ENCODE peak calls at places on chromosomes 4 and X, in seven cellular contexts. One of them, this sample, is unnamed.

GRCh38 chrX:18542131-18542530 is 116.7 kb downstream of the CDKL5 start:
- DNase-seq in sigmoid colon: no peak
- DNase-seq in tibial nerve: no peak
- DNase-seq in suprapubic skin: no peak
- DNase-seq in body of pancreas: no peak
- DNase-seq in K562: no peak
- DNase-seq in stomach: no peak
- DNase-seq in this sample: no peak

GRCh38 chrX:50635811-50636365 is 165.3 kb upstream of the DGKK start:
- DNase-seq in K562: no peak
- DNase-seq in suprapubic skin: no peak
- DNase-seq in sigmoid colon: no peak
- DNase-seq in tibial nerve: no peak
- DNase-seq in body of pancreas: no peak
- DNase-seq in stomach: no peak
- DNase-seq in this sample: peak; percentile 47

GRCh38 chrX:16462912-16463311 is 187.0 kb upstream of the S100G start:
- DNase-seq in body of pancreas: no peak
- DNase-seq in suprapubic skin: no peak
- DNase-seq in K562: no peak
- DNase-seq in sigmoid colon: no peak
- DNase-seq in stomach: no peak
- DNase-seq in tibial nerve: no peak
- DNase-seq in this sample: no peak

GRCh38 chrX:38006283-38006682 is at the start of gene SYTL5:
- DNase-seq in sigmoid colon: no peak
- DNase-seq in tibial nerve: no peak
- DNase-seq in K562: peak; percentile 4
- DNase-seq in suprapubic skin: no peak
- DNase-seq in stomach: no peak
- DNase-seq in body of pancreas: no peak
- DNase-seq in this sample: no peak

GRCh38 chr4:5051692-5052423 is 578 bp downstream of the STK32B start:
- DNase-seq in K562: no peak
- DNase-seq in stomach: peak; percentile 38
- DNase-seq in body of pancreas: peak; percentile 24
- DNase-seq in sigmoid colon: no peak
- DNase-seq in tibial nerve: no peak
- DNase-seq in suprapubic skin: no peak
- DNase-seq in this sample: peak; percentile 69

GRCh38 chr4:118158946-118159345 is 124.7 kb downstream of the NDST3 start:
- DNase-seq in tibial nerve: no peak
- DNase-seq in K562: no peak
- DNase-seq in stomach: no peak
- DNase-seq in sigmoid colon: no peak
- DNase-seq in suprapubic skin: no peak
- DNase-seq in body of pancreas: no peak
- DNase-seq in this sample: no peak

GRCh38 chrX:135421932-135422809 is at the start of gene SMIM10L2A:
- DNase-seq in body of pancreas: peak; percentile 17
- DNase-seq in sigmoid colon: no peak
- DNase-seq in K562: no peak
- DNase-seq in suprapubic skin: no peak
- DNase-seq in stomach: no peak
- DNase-seq in tibial nerve: no peak
- DNase-seq in this sample: no peak

GRCh38 chrX:69065451-69065850 is 99.8 kb downstream of the PJA1 start:
- DNase-seq in tibial nerve: no peak
- DNase-seq in body of pancreas: no peak
- DNase-seq in K562: no peak
- DNase-seq in stomach: peak; percentile 7
- DNase-seq in sigmoid colon: no peak
- DNase-seq in suprapubic skin: peak; percentile 34
- DNase-seq in this sample: no peak

GRCh38 chr4:105989411-105990242 is 94.4 kb downstream of the NPNT start:
- DNase-seq in body of pancreas: no peak
- DNase-seq in tibial nerve: no peak
- DNase-seq in K562: no peak
- DNase-seq in suprapubic skin: no peak
- DNase-seq in stomach: no peak
- DNase-seq in sigmoid colon: no peak
- DNase-seq in this sample: no peak

GRCh38 chr4:845836-846251 is 19.9 kb upstream of the CPLX1 start:
- DNase-seq in sigmoid colon: no peak
- DNase-seq in suprapubic skin: no peak
- DNase-seq in tibial nerve: no peak
- DNase-seq in body of pancreas: no peak
- DNase-seq in K562: no peak
- DNase-seq in stomach: no peak
- DNase-seq in this sample: no peak

GRCh38 chrX:63275127-63275526 is 76.0 kb downstream of the SPIN4 start:
- DNase-seq in sigmoid colon: no peak
- DNase-seq in suprapubic skin: no peak
- DNase-seq in body of pancreas: peak; percentile 32
- DNase-seq in K562: peak; percentile 18
- DNase-seq in stomach: no peak
- DNase-seq in tibial nerve: no peak
- DNase-seq in this sample: no peak

GRCh38 chr4:83964996-83965541 is 429.2 kb downstream of the GPAT3 start:
- DNase-seq in tibial nerve: no peak
- DNase-seq in sigmoid colon: no peak
- DNase-seq in body of pancreas: no peak
- DNase-seq in K562: no peak
- DNase-seq in stomach: no peak
- DNase-seq in suprapubic skin: no peak
- DNase-seq in this sample: no peak

DNA sequence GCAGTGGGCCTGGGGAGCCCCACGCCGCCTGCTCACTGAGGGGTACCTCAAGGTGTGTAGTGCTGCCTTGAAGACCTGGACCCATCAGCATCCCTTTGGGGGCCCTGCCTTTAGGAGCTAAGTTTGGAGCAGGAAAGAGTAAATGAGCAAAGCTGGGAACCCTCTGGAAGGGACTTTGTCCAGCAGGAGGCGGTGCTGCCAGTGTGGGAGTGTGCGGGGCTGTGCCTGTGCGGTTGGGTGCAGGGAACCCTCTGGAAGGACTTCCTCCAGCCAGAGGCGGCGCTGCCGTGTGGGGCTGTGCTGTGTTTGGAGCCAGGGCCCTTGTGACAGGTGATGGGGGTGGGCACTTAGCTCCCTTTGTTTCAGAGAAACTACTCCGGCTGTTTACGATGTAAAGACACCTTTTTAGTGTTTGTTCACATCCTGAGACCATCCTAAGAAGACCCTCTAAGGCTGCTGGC is 25.8 kb downstream of the RGS12 start:
- DNase-seq in tibial nerve: no peak
- DNase-seq in body of pancreas: peak; percentile 13
- DNase-seq in sigmoid colon: peak; percentile 46
- DNase-seq in suprapubic skin: peak; percentile 56
- DNase-seq in K562: peak; percentile 49
- DNase-seq in stomach: peak; percentile 16
- DNase-seq in this sample: no peak
- TF ChIP-seq CTCF in tibial nerve: no peak
- TF ChIP-seq CTCF in body of pancreas: no peak
- TF ChIP-seq CTCF in sigmoid colon: no peak
- TF ChIP-seq CTCF in suprapubic skin: no peak
- TF ChIP-seq CTCF in K562: peak; percentile 67
- TF ChIP-seq CTCF in stomach: no peak
- TF ChIP-seq CTCF in this sample: no peak

GRCh38 chr4:57124145-57124544 is 14.0 kb upstream of the IGFBP7 start:
- DNase-seq in sigmoid colon: no peak
- DNase-seq in tibial nerve: no peak
- DNase-seq in stomach: no peak
- DNase-seq in body of pancreas: no peak
- DNase-seq in K562: no peak
- DNase-seq in suprapubic skin: no peak
- DNase-seq in this sample: no peak

GRCh38 chr4:57114973-57115372 is 4.8 kb upstream of the IGFBP7 start:
- DNase-seq in suprapubic skin: no peak
- DNase-seq in K562: no peak
- DNase-seq in body of pancreas: no peak
- DNase-seq in sigmoid colon: no peak
- DNase-seq in stomach: no peak
- DNase-seq in tibial nerve: no peak
- DNase-seq in this sample: no peak

GRCh38 chr4:57122959-57123358 is 12.8 kb upstream of the IGFBP7 start:
- DNase-seq in suprapubic skin: no peak
- DNase-seq in sigmoid colon: no peak
- DNase-seq in stomach: no peak
- DNase-seq in K562: no peak
- DNase-seq in tibial nerve: no peak
- DNase-seq in body of pancreas: no peak
- DNase-seq in this sample: no peak

GRCh38 chr4:57116245-57116644 is 6.1 kb upstream of the IGFBP7 start:
- DNase-seq in body of pancreas: no peak
- DNase-seq in K562: no peak
- DNase-seq in stomach: no peak
- DNase-seq in sigmoid colon: no peak
- DNase-seq in tibial nerve: no peak
- DNase-seq in suprapubic skin: no peak
- DNase-seq in this sample: no peak

DNA sequence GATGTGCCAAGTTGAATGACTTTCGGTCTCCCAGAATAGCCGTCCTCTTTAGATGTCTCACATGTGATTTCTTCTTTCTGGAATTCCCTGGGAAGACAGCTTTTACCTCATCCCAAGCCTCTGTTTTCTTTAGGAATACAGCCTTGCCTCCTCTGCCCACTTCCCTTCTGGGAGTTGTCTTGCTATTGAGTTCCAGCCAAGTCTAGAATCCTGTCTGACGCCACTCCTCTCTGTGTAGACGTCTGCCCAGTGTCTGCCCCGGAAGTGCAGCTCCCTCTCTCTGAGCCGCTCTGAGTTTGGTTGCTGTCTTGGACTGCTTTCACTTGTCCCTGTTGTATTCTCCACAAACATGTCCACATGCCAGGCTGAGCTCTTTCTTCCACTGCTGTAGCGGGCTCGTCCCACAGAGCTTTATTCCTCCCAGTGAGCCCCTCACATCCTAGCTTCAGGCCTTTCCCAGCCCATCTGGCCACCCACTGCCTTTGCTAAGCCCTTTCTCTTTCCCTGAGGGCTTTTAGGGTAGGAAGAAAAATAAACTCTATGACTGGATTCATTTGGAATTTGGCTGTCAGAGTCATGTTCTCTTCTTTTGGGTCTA is 9.0 kb upstream of the IGFBP7 start:
- DNase-seq in suprapubic skin: peak; percentile 73
- DNase-seq in sigmoid colon: peak; percentile 92
- DNase-seq in stomach: no peak
- DNase-seq in tibial nerve: peak; percentile 45
- DNase-seq in K562: no peak
- DNase-seq in body of pancreas: peak; percentile 27
- DNase-seq in this sample: peak; percentile 68
- TF ChIP-seq POLR2A in suprapubic skin: no peak
- TF ChIP-seq POLR2A in sigmoid colon: peak; percentile 9
- TF ChIP-seq POLR2A in stomach: no peak
- TF ChIP-seq POLR2A in tibial nerve: no peak
- TF ChIP-seq POLR2A in K562: no peak
- TF ChIP-seq POLR2A in body of pancreas: no peak
- TF ChIP-seq POLR2A in this sample: no peak

GRCh38 chr4:2244947-2245786 is 3.2 kb upstream of the HAUS3 start:
- DNase-seq in K562: no peak
- DNase-seq in body of pancreas: no peak
- DNase-seq in stomach: no peak
- DNase-seq in tibial nerve: no peak
- DNase-seq in suprapubic skin: no peak
- DNase-seq in sigmoid colon: no peak
- DNase-seq in this sample: no peak

GRCh38 chr4:2243682-2244380 is 1.9 kb upstream of the HAUS3 start:
- DNase-seq in body of pancreas: peak; percentile 18
- DNase-seq in tibial nerve: peak; percentile 67
- DNase-seq in suprapubic skin: peak; percentile 75
- DNase-seq in stomach: peak; percentile 31
- DNase-seq in sigmoid colon: peak; percentile 78
- DNase-seq in K562: peak; percentile 55
- DNase-seq in this sample: no peak

GRCh38 chr4:2245787-2246275 is 3.9 kb upstream of the HAUS3 start:
- DNase-seq in sigmoid colon: no peak
- DNase-seq in tibial nerve: no peak
- DNase-seq in stomach: no peak
- DNase-seq in K562: no peak
- DNase-seq in body of pancreas: no peak
- DNase-seq in suprapubic skin: no peak
- DNase-seq in this sample: no peak

GRCh38 chr4:2241003-2241402 is 918 bp downstream of the HAUS3 start:
- DNase-seq in K562: no peak
- DNase-seq in suprapubic skin: no peak
- DNase-seq in stomach: no peak
- DNase-seq in body of pancreas: no peak
- DNase-seq in tibial nerve: no peak
- DNase-seq in sigmoid colon: no peak
- DNase-seq in this sample: no peak

GRCh38 chr4:2241410-2242353 is at the start of the genes HAUS3 and POLN:
- DNase-seq in tibial nerve: peak; percentile 98
- DNase-seq in stomach: peak; percentile 99
- DNase-seq in K562: peak; percentile 99
- DNase-seq in body of pancreas: peak; percentile 99
- DNase-seq in suprapubic skin: peak; percentile 99
- DNase-seq in sigmoid colon: peak; percentile 99
- DNase-seq in this sample: peak; percentile 100
- TF ChIP-seq CTCF in tibial nerve: no peak
- TF ChIP-seq CTCF in stomach: no peak
- TF ChIP-seq CTCF in K562: no peak
- TF ChIP-seq CTCF in body of pancreas: no peak
- TF ChIP-seq CTCF in suprapubic skin: no peak
- TF ChIP-seq CTCF in sigmoid colon: no peak
- TF ChIP-seq CTCF in this sample: no peak

GRCh38 chr4:140152760-140153418 is 1.1 kb downstream of the MAML3 start:
- DNase-seq in K562: peak; percentile 17
- DNase-seq in tibial nerve: peak; percentile 44
- DNase-seq in sigmoid colon: peak; percentile 86
- DNase-seq in body of pancreas: peak; percentile 74
- DNase-seq in stomach: peak; percentile 67
- DNase-seq in suprapubic skin: peak; percentile 78
- DNase-seq in this sample: peak; percentile 58

GRCh38 chr4:140150636-140150885 is 3.4 kb downstream of the MAML3 start:
- DNase-seq in suprapubic skin: peak; percentile 91
- DNase-seq in body of pancreas: no peak
- DNase-seq in sigmoid colon: peak; percentile 94
- DNase-seq in stomach: peak; percentile 82
- DNase-seq in tibial nerve: peak; percentile 87
- DNase-seq in K562: no peak
- DNase-seq in this sample: no peak

GRCh38 chr4:140152015-140152703 is 1.8 kb downstream of the MAML3 start:
- DNase-seq in sigmoid colon: peak; percentile 86
- DNase-seq in stomach: peak; percentile 79
- DNase-seq in body of pancreas: peak; percentile 74
- DNase-seq in K562: peak; percentile 72
- DNase-seq in tibial nerve: peak; percentile 31
- DNase-seq in suprapubic skin: peak; percentile 85
- DNase-seq in this sample: peak; percentile 76

GRCh38 chr4:140150886-140151699 is 2.9 kb downstream of the MAML3 start:
- DNase-seq in suprapubic skin: peak; percentile 92
- DNase-seq in stomach: peak; percentile 88
- DNase-seq in body of pancreas: peak; percentile 89
- DNase-seq in tibial nerve: peak; percentile 89
- DNase-seq in sigmoid colon: peak; percentile 96
- DNase-seq in K562: peak; percentile 61
- DNase-seq in this sample: peak; percentile 94

DNA sequence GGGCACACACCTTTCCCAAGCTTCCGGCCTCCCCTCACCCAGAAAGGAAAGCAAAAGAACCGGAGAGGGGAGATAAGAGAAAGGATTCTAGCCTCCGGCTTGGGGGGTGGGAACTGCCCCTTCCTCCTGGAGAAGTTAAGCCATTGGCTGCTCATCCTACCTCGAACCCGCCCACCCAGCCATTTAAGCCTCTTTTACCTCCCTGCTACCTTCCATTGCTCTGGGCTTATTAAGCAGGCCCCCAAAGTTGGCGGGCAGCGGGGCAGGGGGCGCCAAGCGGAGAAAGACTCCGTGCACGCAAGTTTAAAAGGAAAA is 2.3 kb downstream of the MAML3 start:
- DNase-seq in K562: peak; percentile 84
- DNase-seq in body of pancreas: peak; percentile 84
- DNase-seq in tibial nerve: peak; percentile 76
- DNase-seq in stomach: peak; percentile 87
- DNase-seq in suprapubic skin: peak; percentile 89
- DNase-seq in sigmoid colon: peak; percentile 90
- DNase-seq in this sample: peak; percentile 87
- TF ChIP-seq POLR2A in K562: no peak
- TF ChIP-seq POLR2A in body of pancreas: no peak
- TF ChIP-seq POLR2A in tibial nerve: no peak
- TF ChIP-seq POLR2A in stomach: no peak
- TF ChIP-seq POLR2A in suprapubic skin: no peak
- TF ChIP-seq POLR2A in sigmoid colon: no peak
- TF ChIP-seq POLR2A in this sample: no peak